ENCODE peak calls at places on chromosomes 16 and 17, in nine cellular contexts. A is A549; D is left ventricle myocardium inferior; N is ascending aorta; Q is body of pancreas; O is colonic mucosa; W is CD8-positive, alpha-beta T cell; K is upper lobe of right lung; G is IMR-90. Y is an unnamed sample.

GRCh38 chr17:16304832-16305231 is 48.4 kb downstream of the CENPV start:
- DNase-seq in A (peak; percentile 78), O (no peak), K (no peak), G (peak; percentile 56), Q (no peak), W (no peak), N (no peak), D (no peak), Y (no peak)

GRCh38 chr16:55737318-55737717 is 81.5 kb downstream of the SLC6A2 start:
- DNase-seq in O (no peak), Q (no peak), A (no peak), W (no peak), K (no peak), G (no peak), D (no peak), N (no peak), Y (no peak)

GRCh38 chr17:50269477-50270429 is 4.5 kb upstream of the TMEM92 start:
- DNase-seq in D (peak; percentile 68), O (peak; percentile 80), A (peak; percentile 79), K (peak; percentile 82), N (peak; percentile 88), W (peak; percentile 17), Q (peak; percentile 61), G (peak; percentile 83), Y (peak; percentile 63)

GRCh38 chr17:44442806-44443205 is 53.4 kb upstream of the ITGA2B start:
- DNase-seq in D (no peak), N (no peak), A (no peak), K (no peak), O (no peak), W (no peak), G (no peak), Q (no peak), Y (no peak)

GRCh38 chr16:79535130-79535529 is 65.4 kb downstream of the MAF start:
- DNase-seq in W (no peak), K (no peak), O (no peak), G (no peak), N (no peak), A (no peak), D (no peak), Q (no peak), Y (no peak)

GRCh38 chr17:44502598-44503079 is 567 bp downstream of the GPATCH8 start:
- DNase-seq in N (no peak), O (peak; percentile 19), D (no peak), K (no peak), A (peak; percentile 18), G (peak; percentile 24), W (no peak), Q (no peak), Y (no peak)

GRCh38 chr16:77043076-77043475 is 147.9 kb upstream of the MON1B start:
- DNase-seq in K (no peak), G (no peak), A (peak; percentile 52), N (no peak), D (no peak), Q (no peak), O (no peak), W (no peak), Y (peak; percentile 13)

GRCh38 chr17:4407216-4407615 is 26.5 kb upstream of the SPNS3 start:
- DNase-seq in A (no peak), O (no peak), K (no peak), W (no peak), G (no peak), Q (no peak), D (no peak), N (no peak), Y (no peak)

GRCh38 chr16:4217246-4218131 is 24.4 kb downstream of the SRL start:
- DNase-seq in A (no peak), O (peak; percentile 69), Q (no peak), K (no peak), G (peak; percentile 27), N (no peak), W (no peak), D (peak; percentile 80), Y (no peak)

GRCh38 chr16:68961778-68962402 is 118.6 kb downstream of the TANGO6 start:
- DNase-seq in D (no peak), G (no peak), A (no peak), N (no peak), K (no peak), Q (no peak), W (no peak), O (no peak), Y (no peak)

GRCh38 chr16:83738926-83739503 is 68.8 kb upstream of the HSBP1 start:
- DNase-seq in N (no peak), Q (no peak), A (no peak), D (no peak), K (no peak), G (peak; percentile 31), W (no peak), O (no peak), Y (no peak)

GRCh38 chr16:81478876-81479496 is 34.4 kb downstream of the CMIP start:
- DNase-seq in O (peak; percentile 71), G (no peak), W (no peak), N (peak; percentile 82), Q (peak; percentile 45), K (no peak), A (no peak), D (peak; percentile 49), Y (peak; percentile 66)

GRCh38 chr17:33284022-33284421 is 9.1 kb downstream of the ASIC2 start:
- DNase-seq in N (peak; percentile 73), D (no peak), W (no peak), K (no peak), O (peak; percentile 62), G (peak; percentile 87), Q (peak; percentile 70), A (peak; percentile 91), Y (peak; percentile 80)

GRCh38 chr17:67059372-67059771 is 15.0 kb downstream of the CACNG1 start:
- DNase-seq in O (no peak), Q (no peak), D (no peak), W (no peak), K (no peak), A (no peak), N (peak; percentile 34), G (no peak), Y (no peak)

GRCh38 chr16:66137853-66138252 is 228.6 kb upstream of the CDH5 start:
- DNase-seq in G (no peak), W (no peak), K (no peak), N (no peak), D (no peak), O (no peak), Q (no peak), A (no peak), Y (no peak)

GRCh38 chr17:57916925-57917858 is 38.0 kb downstream of the CUEDC1 start:
- DNase-seq in K (no peak), A (peak; percentile 63), N (no peak), D (peak; percentile 60), Q (no peak), O (no peak), G (no peak), W (no peak), Y (peak; percentile 41)
- H3K4me1 ChIP-seq in K (peaks cover 54% of the 10 kb centered on the region), A (peaks cover 76% of the 10 kb centered on the region), N (peaks cover 7% of the 10 kb centered on the region), D (peaks cover 98% of the 10 kb centered on the region), Q (peaks cover 73% of the 10 kb centered on the region), O (peaks cover 15% of the 10 kb centered on the region), G (peaks cover 32% of the 10 kb centered on the region), W (no peaks in the 10 kb centered on the region), Y (peaks cover 34% of the 10 kb centered on the region)

GRCh38 chr17:42131232-42131631 is 8.6 kb downstream of the HSPB9 start:
- DNase-seq in W (no peak), K (no peak), D (no peak), G (no peak), N (no peak), A (no peak), Q (no peak), O (no peak), Y (no peak)
- H3K27ac ChIP-seq in W (no peak overlapping the region), K (peak overlapping the region; percentile 80), D (peak overlapping the region; percentile 90), G (no peak overlapping the region), N (peak overlapping the region; percentile 36), A (no peak overlapping the region), Q (no peak overlapping the region), O (no peak overlapping the region), Y (peak overlapping the region; percentile 68)

DNA sequence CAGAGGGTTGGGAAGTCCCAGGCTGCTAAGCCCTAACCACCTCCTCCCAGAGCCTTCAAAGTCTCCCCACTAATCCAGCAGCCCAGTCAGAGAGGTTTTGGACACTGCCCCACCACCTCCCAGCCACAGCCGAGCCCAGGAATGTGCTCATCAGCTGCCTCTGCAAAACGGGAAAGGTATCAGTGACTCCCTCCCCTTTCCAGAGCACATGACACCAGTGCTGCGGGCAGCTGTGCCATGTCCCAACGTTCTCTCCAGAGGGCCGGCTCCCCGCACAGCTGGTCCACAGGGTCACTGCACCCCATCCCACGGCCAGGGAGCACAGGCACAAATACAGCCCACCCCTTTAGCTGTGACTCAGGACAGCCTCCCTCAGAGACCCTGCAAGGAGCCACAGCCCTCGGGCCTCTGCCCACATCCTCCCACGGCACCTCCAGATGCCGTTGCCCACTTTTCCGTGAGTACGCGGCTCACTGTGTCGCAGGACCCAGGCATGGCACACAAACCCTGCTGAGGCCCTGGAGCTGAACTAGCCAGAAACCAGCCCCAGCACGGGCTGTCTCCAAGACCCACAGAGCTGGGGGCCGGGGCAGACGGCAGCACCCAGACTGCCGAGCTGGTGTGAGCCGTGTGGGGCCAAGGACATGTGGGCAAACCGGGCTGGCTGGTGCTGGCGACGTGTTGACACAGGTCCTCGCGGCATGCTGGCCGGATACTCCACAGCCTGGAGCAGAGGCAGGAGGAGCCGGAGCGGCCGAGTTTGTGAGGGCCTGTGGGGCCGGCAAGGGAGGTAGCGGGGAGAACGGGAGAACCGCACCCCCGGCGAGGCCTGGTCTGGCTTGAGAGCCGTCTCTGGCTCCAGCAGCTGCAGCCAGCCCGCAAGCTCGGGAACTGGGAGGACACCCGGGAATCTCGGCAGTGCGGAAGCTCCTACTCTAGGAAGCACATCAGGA is 6.3 kb upstream of the PPP1R27 start:
- DNase-seq in D (peak; percentile 50), A (no peak), Q (peak; percentile 72), N (no peak), O (no peak), W (no peak), G (no peak), K (no peak), Y (no peak)
- H3K4me1 ChIP-seq in D (peaks cover 21% of the 10 kb centered on the region), A (no peaks in the 10 kb centered on the region), Q (peaks cover 36% of the 10 kb centered on the region), N (no peaks in the 10 kb centered on the region), O (no peaks in the 10 kb centered on the region), W (no peaks in the 10 kb centered on the region), G (no peaks in the 10 kb centered on the region), K (no peaks in the 10 kb centered on the region), Y (peaks cover 26% of the 10 kb centered on the region)

GRCh38 chr16:5982979-5983378 is 885.4 kb upstream of the EEF2KMT start:
- DNase-seq in A (no peak), Q (no peak), K (no peak), G (no peak), O (no peak), W (no peak), N (no peak), D (no peak), Y (no peak)

GRCh38 chr16:5977329-5977728 is 879.7 kb upstream of the EEF2KMT start:
- DNase-seq in A (no peak), Q (no peak), N (no peak), G (no peak), K (no peak), D (no peak), O (no peak), W (no peak), Y (no peak)

DNA sequence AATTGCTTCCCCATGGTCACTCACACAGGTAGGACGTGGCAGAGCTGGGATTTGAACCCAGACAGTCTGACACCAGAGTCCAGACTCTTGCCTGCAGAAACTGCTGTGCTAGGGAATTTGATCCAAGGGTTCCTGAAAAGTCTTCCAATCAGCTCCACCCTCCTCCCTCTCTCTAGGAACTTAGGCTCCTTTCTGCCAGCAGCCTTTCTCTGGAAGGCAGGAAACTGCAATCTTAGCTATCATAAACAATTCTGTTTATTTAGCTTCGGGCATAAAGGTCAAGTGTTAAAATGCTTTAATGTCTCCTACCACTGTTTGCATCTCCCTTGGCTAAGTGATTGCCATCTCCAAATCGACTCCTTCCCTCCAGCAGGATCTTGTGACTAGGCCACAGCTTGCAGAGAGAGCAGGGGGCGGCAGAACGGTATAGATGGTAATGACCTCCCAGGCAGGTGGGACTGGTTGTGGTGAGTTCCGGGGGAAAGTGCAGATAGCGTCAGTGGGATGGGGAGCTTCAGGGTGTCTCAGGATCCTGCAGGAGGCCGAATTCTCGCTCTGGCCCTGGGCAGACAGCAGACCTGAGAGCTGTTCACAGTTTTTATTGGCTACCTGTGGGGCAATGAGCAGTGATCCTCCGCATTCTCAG is 882.4 kb upstream of the EEF2KMT start:
- DNase-seq in O (no peak), D (no peak), W (no peak), K (no peak), G (no peak), Q (no peak), A (no peak), N (no peak), Y (no peak)
- H3K27ac ChIP-seq in O (no peak overlapping the region), D (no peak overlapping the region), W (no peak overlapping the region), K (no peak overlapping the region), G (no peak overlapping the region), Q (no peak overlapping the region), A (no peak overlapping the region), N (no peak overlapping the region), Y (no peak overlapping the region)